ENCODE peak calls at places on chromosomes 12 and 14, in six cellular contexts. G is A549, Y is HepG2, B is K562, K is GM12878, C is SK-N-SH. Z is an unnamed sample.

GRCh38 chr12:6080149-6081045 is 44.1 kb downstream of the VWF start:
- DNase-seq in G (no peak), Y (no peak), B (no peak), K (no peak), C (no peak), Z (no peak)

GRCh38 chr14:105250986-105251385 is 2.7 kb downstream of the BTBD6 start:
- DNase-seq in G (no peak), Y (no peak), B (no peak), K (no peak), C (no peak), Z (no peak)

GRCh38 chr14:100067971-100068959 is 3.0 kb downstream of the EVL start:
- DNase-seq in G (no peak), Y (no peak), B (peak; percentile 78), K (peak; percentile 89), C (no peak), Z (no peak)

GRCh38 chr12:3218150-3218845 is 141.1 kb downstream of the TSPAN9 start:
- DNase-seq in G (no peak), Y (no peak), B (no peak), K (no peak), C (peak; percentile 87), Z (no peak)

GRCh38 chr14:90820958-90821357 is 4.7 kb upstream of the TTC7B start:
- DNase-seq in G (no peak), Y (no peak), B (no peak), K (no peak), C (no peak), Z (no peak)

GRCh38 chr12:23202746-23203145 is 577.8 kb downstream of the ETNK1 start:
- DNase-seq in G (no peak), Y (no peak), B (no peak), K (no peak), C (no peak), Z (no peak)

GRCh38 chr12:105020241-105020962 is 34.3 kb downstream of the NOPCHAP1 start:
- DNase-seq in G (no peak), Y (no peak), B (no peak), K (no peak), C (no peak), Z (no peak)

GRCh38 chr14:63174760-63175191 is 29.5 kb upstream of the RHOJ start:
- DNase-seq in G (peak; percentile 25), Y (peak; percentile 45), B (peak; percentile 9), K (no peak), C (peak; percentile 55), Z (peak; percentile 21)

GRCh38 chr14:21026251-21026987 is 1.6 kb upstream of the NDRG2 start:
- DNase-seq in G (no peak), Y (no peak), B (no peak), K (no peak), C (no peak), Z (no peak)

GRCh38 chr12:132322206-132323132 is 6.9 kb downstream of the GALNT9 start:
- DNase-seq in G (no peak), Y (no peak), B (no peak), K (no peak), C (no peak), Z (no peak)

DNA sequence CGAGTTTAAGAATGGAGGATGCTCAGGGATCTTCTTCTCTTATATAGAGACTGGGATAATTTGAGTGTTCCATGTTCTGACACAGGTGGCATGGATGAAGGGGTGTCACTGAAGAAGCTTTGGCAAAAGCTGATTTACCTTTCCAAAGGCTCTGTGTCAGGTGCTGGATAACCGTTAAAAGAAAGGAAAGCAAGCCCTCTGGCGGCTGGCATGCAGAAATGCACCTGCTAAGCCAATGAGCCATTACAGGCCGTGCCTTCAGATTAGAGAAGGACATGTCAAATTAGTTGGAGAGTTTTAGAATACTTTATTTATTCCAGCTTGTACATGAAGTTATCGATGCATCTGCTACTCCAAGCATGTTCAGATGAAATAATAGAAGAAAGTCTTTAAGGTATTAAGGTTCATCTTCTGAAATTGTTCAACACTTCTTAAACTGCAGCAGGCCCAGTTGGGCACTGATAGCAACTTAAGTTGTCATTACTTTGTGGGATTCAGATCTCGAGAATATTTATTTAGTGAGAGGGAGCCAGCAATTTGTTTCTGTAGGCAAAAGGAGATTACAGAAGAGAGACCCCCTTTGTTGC is 678.2 kb downstream of the NRXN3 start:
- DNase-seq in G (peak; percentile 18), Y (peak; percentile 29), B (peak; percentile 19), K (no peak), C (peak; percentile 16), Z (no peak)
- TF ChIP-seq CHD2 in G (no peak), Y (no peak), B (no peak), K (no peak), C (no peak), Z (no peak)

GRCh38 chr12:49295087-49296001 is at the start of gene PRPH:
- DNase-seq in G (no peak), Y (no peak), B (no peak), K (no peak), C (peak; percentile 40), Z (no peak)
- TF ChIP-seq CHD2 in G (no peak), Y (no peak), B (no peak), K (no peak), C (no peak), Z (no peak)

DNA sequence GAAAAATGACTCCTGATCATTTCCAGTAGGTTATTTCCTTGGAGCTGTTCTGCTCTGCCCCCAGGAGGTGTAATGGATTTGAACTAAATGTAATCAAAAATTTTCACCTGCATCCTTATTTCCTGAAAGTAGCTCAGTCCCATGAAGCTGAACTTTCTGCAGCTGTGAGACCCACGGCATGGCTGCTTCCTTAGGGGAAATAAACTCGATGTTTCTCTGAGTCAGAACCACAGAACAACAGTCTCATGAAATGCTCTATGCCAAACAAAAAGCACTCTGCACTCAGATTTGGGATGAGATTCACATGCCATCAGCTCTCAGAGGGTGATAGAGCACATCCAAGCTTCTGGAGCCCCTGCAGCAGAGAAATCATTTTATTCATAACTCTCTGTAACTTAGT is 224.1 kb upstream of the PLEKHG7 start:
- DNase-seq in G (no peak), Y (no peak), B (no peak), K (no peak), C (no peak), Z (no peak)
- TF ChIP-seq CHD2 in G (no peak), Y (no peak), B (no peak), K (no peak), C (no peak), Z (no peak)

GRCh38 chr12:31488737-31489338 is 102.1 kb downstream of the DENND5B start:
- DNase-seq in G (no peak), Y (no peak), B (no peak), K (no peak), C (no peak), Z (no peak)

GRCh38 chr12:31492599-31493196 is 98.2 kb downstream of the DENND5B start:
- DNase-seq in G (no peak), Y (no peak), B (no peak), K (no peak), C (no peak), Z (no peak)

GRCh38 chr12:31494455-31494854 is 96.5 kb downstream of the DENND5B start:
- DNase-seq in G (no peak), Y (no peak), B (no peak), K (no peak), C (no peak), Z (no peak)

GRCh38 chr12:31491395-31491794 is 99.5 kb downstream of the DENND5B start:
- DNase-seq in G (no peak), Y (no peak), B (no peak), K (no peak), C (no peak), Z (no peak)

DNA sequence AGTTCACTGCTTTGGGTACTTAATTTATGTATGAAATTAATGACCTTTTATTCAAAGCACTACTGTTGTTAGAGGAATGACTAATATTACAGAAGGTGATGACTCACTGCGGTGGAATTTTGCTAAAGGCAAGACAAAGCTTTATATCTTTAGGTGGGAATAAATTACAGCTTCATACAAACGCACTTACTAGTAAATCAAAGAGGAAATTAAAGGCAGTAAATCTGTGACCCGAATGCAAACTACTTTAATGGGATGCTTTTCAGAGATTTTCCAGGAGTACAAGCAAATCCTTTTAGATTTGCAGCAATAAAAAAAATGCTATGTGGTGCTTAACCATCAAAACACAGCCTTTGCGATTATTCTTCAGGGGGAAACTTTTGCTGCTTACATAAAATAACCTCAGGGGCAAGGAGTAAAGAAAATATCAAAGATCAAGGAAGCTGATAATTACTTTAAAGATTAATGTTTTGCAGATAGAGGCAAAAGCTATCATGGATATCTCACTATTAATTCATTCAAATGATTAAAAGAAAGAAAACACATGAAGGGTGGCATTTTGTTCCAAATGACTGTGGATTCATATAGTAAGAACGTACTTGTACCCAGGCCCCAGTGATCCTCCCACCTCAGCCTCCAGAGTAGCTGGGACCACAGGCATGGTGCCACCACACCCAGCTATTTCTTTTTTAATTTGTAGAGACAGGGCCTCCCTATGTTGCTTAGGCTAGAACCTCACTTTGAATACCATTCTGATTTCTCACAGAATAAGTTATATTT is 98.9 kb downstream of the DENND5B start:
- DNase-seq in G (peak; percentile 29), Y (peak; percentile 31), B (no peak), K (no peak), C (no peak), Z (no peak)
- TF ChIP-seq CHD2 in G (no peak), Y (no peak), B (no peak), K (no peak), C (no peak), Z (no peak)

GRCh38 chr12:20257311-20257710 is 111.0 kb upstream of the PDE3A start:
- DNase-seq in G (no peak), Y (no peak), B (no peak), K (no peak), C (no peak), Z (no peak)
- TF ChIP-seq CHD2 in G (no peak), Y (no peak), B (no peak), K (no peak), C (no peak), Z (no peak)

GRCh38 chr14:39266589-39266870 is 32.8 kb downstream of the MIA2 start:
- DNase-seq in G (no peak), Y (peak; percentile 96), B (peak; percentile 52), K (no peak), C (no peak), Z (peak; percentile 76)
- TF ChIP-seq CHD2 in G (no peak), Y (peak; percentile 33), B (no peak), K (no peak), C (no peak), Z (no peak)

Z was measured in H1.